ENCODE peak calls at places on chromosomes 4 and X, in eight cellular contexts. V is fibroblast of mammary gland, D is AG04449, L is endothelial cell of umbilical vein, H is endothelial cell, N is thoracic aorta, T is foreskin keratinocyte, U is HL-60. A is an unnamed sample.

GRCh38 chrX:24693453-24694202 is at the start of gene POLA1:
- DNase-seq in T (peak), V (peak), D (peak), L (peak), N (peak), H (peak), U (peak), A (peak)

GRCh38 chr4:158799013-158799770 is 30.4 kb downstream of the FNIP2 start:
- DNase-seq in U (no peak), N (no peak), V (no peak), T (no peak), H (no peak), L (no peak), D (no peak), A (no peak)

GRCh38 chr4:101418055-101418454 is 70.7 kb upstream of the PPP3CA start:
- DNase-seq in L (peak), H (no peak), U (no peak), N (no peak), V (peak), T (no peak), D (no peak), A (no peak)

GRCh38 chr4:59091376-59092142 is 1981.4 kb upstream of the IGFBP7 start:
- DNase-seq in U (no peak), V (no peak), H (no peak), D (no peak), T (no peak), N (no peak), L (no peak), A (no peak)

GRCh38 chr4:8410641-8411271 is 29.8 kb downstream of the ACOX3 start:
- DNase-seq in U (peak), D (no peak), T (peak), N (no peak), L (peak), V (peak), H (peak), A (peak)

GRCh38 chrX:74922922-74923321 is 2.3 kb downstream of the NEXMIF start:
- DNase-seq in N (no peak), L (no peak), T (no peak), V (no peak), U (peak), H (no peak), D (no peak), A (no peak)

GRCh38 chr4:1495416-1496115 is 89.3 kb upstream of the NKX1-1 start:
- DNase-seq in U (no peak), H (no peak), L (no peak), N (no peak), V (no peak), T (no peak), D (no peak), A (no peak)

GRCh38 chr4:138978600-138978999 is 37.0 kb upstream of the NOCT start:
- DNase-seq in D (no peak), H (no peak), T (peak), V (no peak), U (no peak), L (no peak), N (no peak), A (no peak)

GRCh38 chr4:122003335-122003734 is 51.5 kb upstream of the TRPC3 start:
- DNase-seq in N (no peak), D (no peak), H (peak), T (peak), V (peak), U (peak), L (peak), A (peak)

GRCh38 chrX:110409925-110410324 is 51.3 kb downstream of the RTL9 start:
- DNase-seq in L (peak), V (peak), T (peak), U (no peak), N (no peak), D (no peak), H (no peak), A (no peak)

GRCh38 chr4:125541836-125542235 is 227.1 kb downstream of the FAT4 start:
- DNase-seq in U (no peak), N (no peak), D (no peak), V (no peak), T (no peak), H (no peak), L (no peak), A (no peak)

GRCh38 chr4:163165217-163166017 is 1.3 kb downstream of the NAF1 start:
- DNase-seq in T (peak), N (no peak), D (no peak), L (peak), V (peak), H (no peak), U (peak), A (no peak)

GRCh38 chrX:154607370-154607769 is 11.7 kb downstream of the CTAG1B start:
- DNase-seq in V (no peak), U (no peak), H (no peak), N (no peak), T (no peak), L (no peak), D (no peak), A (no peak)

GRCh38 chr4:154014401-154015105 is 225.7 kb upstream of the SFRP2 start:
- DNase-seq in H (no peak), U (no peak), D (no peak), V (peak), T (no peak), L (no peak), N (no peak), A (no peak)

GRCh38 chr4:7254736-7255487 is 62.6 kb downstream of the SORCS2 start:
- DNase-seq in V (peak), D (no peak), H (no peak), N (peak), U (no peak), T (no peak), L (no peak), A (no peak)

GRCh38 chr4:184100297-184100885 is 117.3 kb downstream of the ENPP6 start:
- DNase-seq in H (peak), L (no peak), T (peak), V (no peak), N (no peak), U (no peak), D (no peak), A (peak)

GRCh38 chrX:2698604-2699003 is 7.5 kb downstream of the CD99 start:
- DNase-seq in V (no peak), H (no peak), D (no peak), L (no peak), T (peak), U (no peak), N (no peak), A (no peak)

GRCh38 chr4:126137782-126138170 is 823.0 kb downstream of the FAT4 start:
- DNase-seq in N (no peak), L (no peak), H (no peak), U (no peak), V (peak), T (no peak), D (no peak), A (no peak)

GRCh38 chrX:132270699-132271098 is 51.5 kb upstream of the RAP2C start:
- DNase-seq in T (peak), L (no peak), N (peak), H (no peak), D (no peak), V (peak), U (no peak), A (no peak)

GRCh38 chr4:159012381-159012780 is 90.5 kb upstream of the RAPGEF2 start:
- DNase-seq in V (peak), N (no peak), T (peak), H (no peak), U (no peak), D (peak), L (no peak), A (no peak)

GRCh38 chr4:108144451-108144850 is 24.3 kb downstream of the LEF1 start:
- DNase-seq in N (no peak), H (no peak), D (no peak), T (no peak), L (no peak), U (no peak), V (no peak), A (peak)

GRCh38 chr4:38230121-38230728 is 270.0 kb downstream of the PTTG2 start:
- DNase-seq in T (peak), V (no peak), H (no peak), U (no peak), L (no peak), N (no peak), D (no peak), A (peak)

GRCh38 chrX:149259241-149259640 is 245.9 kb downstream of the IDS start:
- DNase-seq in V (peak), D (no peak), N (no peak), T (peak), L (no peak), H (no peak), U (no peak), A (no peak)

GRCh38 chrX:78019586-78020483 is 50.4 kb upstream of the PGAM4 start:
- DNase-seq in L (no peak), N (no peak), U (no peak), H (no peak), V (no peak), T (peak), D (no peak), A (no peak)

GRCh38 chr4:29079260-29079659 is 1640.9 kb upstream of the PCDH7 start:
- DNase-seq in N (no peak), H (no peak), D (no peak), T (no peak), U (no peak), V (no peak), L (no peak), A (no peak)

GRCh38 chr4:173169428-173170209 is 1.0 kb downstream of the GALNT7 start:
- DNase-seq in N (no peak), V (peak), D (no peak), U (peak), L (peak), H (peak), T (peak), A (peak)

GRCh38 chr4:75146223-75146622 is 213.3 kb downstream of the PARM1 start:
- DNase-seq in V (no peak), T (no peak), H (no peak), D (no peak), N (no peak), U (no peak), L (no peak), A (no peak)

GRCh38 chrX:622104-622503 is 8.5 kb upstream of the SHOX start:
- DNase-seq in U (no peak), N (no peak), T (no peak), D (no peak), L (no peak), H (no peak), V (no peak), A (no peak)

GRCh38 chr4:147733614-147734344 is 1.9 kb downstream of the ARHGAP10 start:
- DNase-seq in N (no peak), U (no peak), D (no peak), H (no peak), L (peak), V (peak), T (no peak), A (no peak)

GRCh38 chr4:110490109-110490508 is 14.2 kb downstream of the ENPEP start:
- DNase-seq in T (no peak), H (no peak), U (no peak), D (no peak), L (no peak), N (no peak), V (no peak), A (no peak)

GRCh38 chr4:65033899-65034298 is 624.6 kb upstream of the TECRL start:
- DNase-seq in N (no peak), H (no peak), D (no peak), V (peak), U (no peak), L (no peak), T (no peak), A (no peak)

GRCh38 chrX:152878976-152879755 is 18.7 kb upstream of the ZNF185 start:
- DNase-seq in U (no peak), T (peak), D (no peak), V (peak), L (no peak), N (no peak), H (no peak), A (no peak)
- TF ChIP-seq CTCF in U (no peak), T (peak), D (no peak), V (no peak), L (no peak), N (no peak), H (no peak), A (no peak)

DNA sequence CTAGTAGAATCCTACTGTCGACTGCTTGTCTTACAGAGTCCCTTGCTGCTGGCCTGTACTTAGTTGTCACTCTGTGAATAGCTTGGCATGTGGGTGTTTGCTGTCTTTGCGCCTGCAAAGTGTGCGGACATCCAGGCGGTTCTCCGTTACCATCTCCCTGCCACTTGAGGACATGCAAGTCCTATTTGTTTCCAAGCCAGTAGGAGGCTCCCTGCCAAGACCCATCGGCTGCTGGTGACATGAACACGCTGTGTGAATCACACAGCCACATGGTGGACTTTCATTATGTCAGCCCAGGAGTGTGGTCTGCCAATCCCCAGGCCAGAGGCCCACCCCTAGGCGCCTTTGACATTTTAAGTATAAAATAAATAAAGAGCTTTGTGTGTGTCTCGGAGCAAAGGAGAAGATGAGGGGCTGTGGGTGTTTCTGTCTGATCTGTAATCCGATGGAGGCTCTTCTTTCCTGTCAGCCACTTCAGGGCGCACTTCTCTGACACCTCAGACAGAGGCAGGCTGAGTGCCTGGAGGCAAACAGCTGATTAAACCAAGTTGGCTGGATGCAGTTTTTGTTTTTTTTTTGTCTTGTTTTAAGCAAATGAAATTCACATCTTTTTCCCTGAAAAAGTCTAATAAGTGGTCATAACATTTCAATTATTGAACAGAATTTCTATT is 51.5 kb downstream of the ALPK1 start:
- DNase-seq in L (peak), V (peak), U (no peak), H (peak), D (no peak), N (no peak), T (peak), A (peak)
- TF ChIP-seq CTCF in L (no peak), V (peak), U (no peak), H (no peak), D (no peak), N (no peak), T (peak), A (no peak)

DNA sequence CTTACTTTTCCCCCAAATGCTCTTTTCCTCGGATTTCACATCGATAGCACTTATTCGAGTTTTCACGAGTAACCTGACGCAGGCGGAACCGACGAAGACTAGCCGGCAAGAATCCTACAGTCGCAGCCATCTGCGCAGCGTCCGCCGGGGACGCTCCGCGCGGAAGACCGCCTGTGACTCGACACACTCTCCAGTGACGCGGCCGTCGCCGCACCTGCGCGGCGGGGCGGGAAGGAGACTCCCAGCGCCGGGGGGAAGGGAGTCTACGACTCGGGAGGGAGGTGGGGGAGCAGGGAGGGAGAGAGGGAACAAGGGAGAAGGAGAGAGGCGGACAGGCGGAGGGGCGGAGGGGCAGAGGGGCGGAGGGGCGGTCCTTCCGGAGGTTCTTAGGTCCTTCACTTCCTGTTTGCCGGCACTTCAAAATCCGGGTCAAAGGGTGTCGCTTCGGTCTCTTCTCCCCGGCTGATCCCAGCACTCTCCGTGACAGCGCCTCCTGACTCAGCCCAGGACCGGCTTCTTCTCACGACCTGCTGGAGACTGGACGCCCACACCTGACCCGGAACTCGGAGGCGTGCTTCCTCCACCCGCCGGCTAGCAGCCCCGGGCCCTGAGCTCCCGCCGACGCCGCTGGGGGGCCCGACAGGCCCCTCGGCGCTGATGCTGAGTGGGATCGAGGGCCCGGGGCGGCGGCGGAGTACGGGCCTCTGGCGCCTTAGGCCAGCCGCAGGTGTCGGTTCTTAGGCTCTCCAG is at the start of gene USP38:
- DNase-seq in L (peak), V (peak), U (peak), H (peak), T (peak), D (peak), N (peak), A (peak)
- TF ChIP-seq CTCF in L (peak), V (no peak), U (no peak), H (no peak), T (no peak), D (peak), N (no peak), A (no peak)

DNA sequence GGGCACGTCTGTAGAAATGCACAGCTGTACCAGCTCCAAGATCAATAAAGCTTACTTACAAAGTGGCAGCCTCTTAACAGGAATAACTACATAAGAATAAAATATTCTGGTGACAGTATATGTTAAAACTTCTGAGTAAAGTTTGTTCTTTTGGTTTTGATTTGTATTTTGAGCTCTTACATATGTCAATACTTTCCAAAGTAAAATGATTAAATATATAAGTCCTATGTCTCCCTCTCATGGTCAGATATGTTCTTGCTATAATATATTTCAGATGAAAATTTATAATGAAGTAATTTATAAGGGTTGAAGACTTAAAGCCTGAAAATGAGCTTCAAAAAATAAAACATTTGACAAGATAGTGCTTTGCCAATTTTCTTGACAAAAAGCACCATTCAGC is 254.4 kb downstream of the NPFFR2 start:
- DNase-seq in T (peak), L (peak), U (no peak), V (peak), H (no peak), D (no peak), N (no peak), A (no peak)
- TF ChIP-seq CTCF in T (peak), L (no peak), U (no peak), V (peak), H (peak), D (no peak), N (no peak), A (no peak)

DNA sequence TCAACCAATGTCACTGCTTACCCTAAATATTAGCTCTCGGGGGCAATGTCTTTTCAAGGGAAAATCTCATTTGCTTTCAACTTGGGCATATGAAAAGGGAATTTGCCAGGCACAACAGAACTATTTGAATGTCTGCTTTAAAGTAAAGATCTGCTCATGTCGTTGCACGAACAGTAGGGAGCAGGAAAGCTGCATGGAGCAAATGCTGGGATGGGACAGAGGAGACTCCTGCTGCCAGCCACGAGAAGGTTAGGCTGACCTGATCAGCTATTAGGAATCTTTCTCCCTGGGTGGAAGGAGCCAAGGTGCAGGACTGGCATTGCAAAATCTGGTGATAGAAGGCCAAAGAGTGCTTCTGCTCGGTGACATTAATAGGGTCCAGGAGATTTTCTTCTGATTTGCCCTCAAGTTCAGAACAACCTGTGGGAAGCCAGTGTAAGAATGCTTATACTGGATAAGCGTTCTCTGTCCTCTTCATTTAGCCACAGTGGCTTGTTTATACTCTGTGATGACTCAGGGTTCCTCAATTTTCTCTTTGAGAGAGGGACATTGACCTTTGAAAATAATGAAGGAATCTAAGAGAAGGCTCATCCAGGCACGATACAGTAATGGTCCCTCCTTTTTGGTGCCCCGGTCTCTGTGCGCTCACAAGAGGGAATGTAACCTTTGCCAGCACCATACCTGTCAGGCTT is 22.9 kb downstream of the FHL1 start:
- DNase-seq in N (no peak), T (no peak), U (no peak), V (peak), H (no peak), L (peak), D (no peak), A (no peak)
- TF ChIP-seq CTCF in N (peak), T (no peak), U (no peak), V (peak), H (no peak), L (peak), D (peak), A (no peak)

GRCh38 chr4:3041192-3042142 is 32.9 kb downstream of the HTT-AS start:
- DNase-seq in N (no peak), U (peak), D (no peak), H (no peak), V (peak), T (peak), L (peak), A (no peak)
- TF ChIP-seq CTCF in N (no peak), U (no peak), D (no peak), H (no peak), V (no peak), T (no peak), L (no peak), A (no peak)

GRCh38 chrX:41333994-41334865 is at the start of gene DDX3X:
- DNase-seq in H (peak), V (peak), L (peak), T (peak), U (peak), D (no peak), N (peak), A (peak)
- TF ChIP-seq CTCF in H (no peak), V (peak), L (no peak), T (peak), U (no peak), D (no peak), N (no peak), A (no peak)

A was measured in nephron progenitor cell.